ENCODE peak calls at places on chromosome 22, in nine cellular contexts. L is A549, P is HepG2, Z is tibial nerve, D is body of pancreas, X is K562, I is IMR-90, H is NB4, F is upper lobe of left lung. U is an unnamed sample.

GRCh38 chr22:23240639-23241389 is 60.5 kb downstream of the BCR start:
- DNase-seq in Z (no peak), F (peak), L (peak), D (no peak), H (peak), P (no peak), X (peak), I (no peak), U (no peak)

GRCh38 chr22:45867118-45867905 is 109.7 kb downstream of the WNT7B start:
- DNase-seq in F (no peak), X (no peak), I (no peak), D (peak), Z (no peak), H (no peak), L (no peak), P (no peak), U (no peak)

GRCh38 chr22:46996595-46997310 is 234.3 kb downstream of the TBC1D22A start:
- DNase-seq in D (peak), P (peak), F (no peak), I (no peak), L (peak), Z (no peak), H (no peak), X (peak), U (peak)

GRCh38 chr22:42519544-42520237 is at the start of gene RRP7A:
- DNase-seq in I (peak), H (peak), L (peak), D (peak), X (peak), Z (peak), F (peak), P (peak), U (no peak)

GRCh38 chr22:22884888-22885840 is 2.5 kb upstream of the IGLL5 start:
- DNase-seq in F (peak), D (no peak), I (no peak), P (no peak), X (no peak), H (peak), L (no peak), Z (no peak), U (peak)

GRCh38 chr22:28594076-28594783 is 85.4 kb downstream of the TTC28 start:
- DNase-seq in D (no peak), X (no peak), L (no peak), P (no peak), Z (no peak), I (no peak), F (no peak), H (no peak), U (no peak)

GRCh38 chr22:38754247-38755154 is 1.3 kb downstream of the SUN2 start:
- DNase-seq in P (peak), H (peak), Z (peak), D (peak), L (no peak), X (peak), F (peak), I (peak), U (peak)

GRCh38 chr22:23534201-23534850 is 45.8 kb downstream of the IGLL1 start:
- DNase-seq in F (no peak), H (no peak), D (no peak), L (no peak), X (no peak), P (no peak), Z (no peak), I (no peak), U (no peak)

GRCh38 chr22:47377926-47378560 is 615.6 kb downstream of the TBC1D22A start:
- DNase-seq in I (no peak), H (no peak), L (no peak), X (no peak), Z (no peak), F (peak), P (no peak), D (no peak), U (no peak)

GRCh38 chr22:23831781-23832180 is 7.0 kb downstream of the DERL3 start:
- DNase-seq in P (no peak), F (no peak), L (no peak), X (no peak), H (no peak), D (no peak), I (no peak), Z (no peak), U (no peak)

GRCh38 chr22:41152902-41153301 is 52.2 kb upstream of the L3MBTL2 start:
- DNase-seq in P (no peak), L (no peak), D (no peak), X (no peak), F (no peak), Z (no peak), H (no peak), I (no peak), U (no peak)

GRCh38 chr22:46576556-46577351 is 39.3 kb upstream of the CELSR1 start:
- DNase-seq in Z (no peak), F (peak), L (peak), I (peak), X (peak), P (no peak), H (peak), D (peak), U (no peak)

DNA sequence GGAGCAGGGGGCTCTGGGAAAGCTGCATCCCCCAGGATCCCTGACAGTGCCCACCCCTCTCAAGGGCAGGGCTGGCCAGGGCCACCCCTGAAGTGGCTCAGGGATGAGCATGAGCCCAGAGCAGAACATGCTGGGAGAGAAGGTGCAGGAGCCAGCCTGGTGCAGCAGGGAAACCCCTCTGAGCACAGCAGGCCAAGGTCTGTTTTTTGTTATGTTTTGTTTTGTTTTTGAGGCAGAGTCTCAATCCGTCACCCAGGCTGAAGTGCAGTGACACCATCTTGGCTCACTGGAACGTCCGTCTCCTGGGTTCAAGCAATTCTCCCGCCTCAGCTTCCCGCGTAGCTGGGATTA is 792 bp upstream of the SBF1 start:
- DNase-seq in I (no peak), Z (no peak), F (no peak), D (no peak), X (no peak), L (no peak), H (no peak), P (no peak), U (no peak)
- H3K4me3 ChIP-seq in I (no peak), Z (peak), F (peak), D (no peak), X (no peak), L (peak), H (no peak), P (peak), U (no peak)

DNA sequence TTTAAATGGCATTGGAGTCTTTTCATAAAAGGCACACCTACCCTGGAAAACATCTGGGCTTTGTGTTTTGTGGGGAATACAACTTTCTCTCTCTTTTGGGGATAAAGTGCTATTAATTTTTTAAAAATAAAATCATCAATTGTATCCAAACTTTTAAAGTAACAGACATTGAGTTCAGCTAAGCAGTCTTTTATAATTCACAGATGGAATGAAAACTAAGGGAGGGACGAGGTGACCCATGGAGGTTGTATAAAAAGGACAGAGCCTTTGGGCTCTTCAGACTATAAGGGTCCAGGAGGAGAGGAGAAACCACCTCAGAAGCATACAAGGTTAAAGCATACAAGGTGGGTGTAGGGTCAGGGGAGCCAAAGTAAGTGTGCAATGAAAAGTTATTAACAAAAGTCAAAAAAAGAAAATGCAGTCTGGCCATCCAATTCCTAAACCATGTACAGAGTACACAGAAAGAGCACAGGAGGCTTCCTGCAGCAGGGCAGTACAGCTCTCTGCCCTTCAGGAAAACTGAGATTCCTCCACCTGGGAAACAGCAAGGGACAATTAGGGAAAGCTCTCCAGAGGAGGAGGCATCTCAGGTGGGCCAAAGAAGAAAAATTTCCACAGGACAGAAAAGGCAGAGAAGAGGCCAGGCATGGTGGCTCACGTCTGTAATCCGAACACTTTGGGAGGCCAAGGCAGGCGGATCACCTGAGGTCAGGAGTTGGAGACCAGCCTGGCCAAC is 10.5 kb downstream of the KLHL22 start:
- DNase-seq in D (no peak), P (no peak), F (no peak), I (no peak), L (no peak), Z (no peak), X (no peak), H (no peak), U (no peak)
- TF ChIP-seq CTCF in D (no peak), P (no peak), F (no peak), I (no peak), L (no peak), Z (no peak), X (no peak), H (no peak), U (no peak)

GRCh38 chr22:35966314-35967045 is 62.1 kb downstream of the RBFOX2 start:
- DNase-seq in I (peak), P (no peak), X (no peak), H (no peak), D (no peak), L (no peak), Z (no peak), F (no peak), U (no peak)
- TF ChIP-seq POLR2A in I (no peak), P (no peak), X (no peak), H (no peak), D (no peak), L (no peak), Z (no peak), F (no peak), U (no peak)

GRCh38 chr22:21012446-21013407 is 2.2 kb upstream of the P2RX6 start:
- DNase-seq in H (no peak), L (no peak), X (no peak), I (no peak), Z (no peak), F (no peak), P (no peak), D (no peak), U (no peak)

GRCh38 chr22:21014202-21015050 is 539 bp upstream of the P2RX6 start:
- DNase-seq in L (peak), D (peak), H (peak), P (peak), I (peak), Z (peak), F (peak), X (peak), U (peak)

GRCh38 chr22:21010426-21011113 is 4.4 kb upstream of the P2RX6 start:
- DNase-seq in P (no peak), I (no peak), L (no peak), F (no peak), Z (no peak), H (no peak), X (no peak), D (no peak), U (no peak)

GRCh38 chr22:21013742-21014201 is 1.2 kb upstream of the P2RX6 start:
- DNase-seq in X (no peak), Z (no peak), H (no peak), L (no peak), F (no peak), I (no peak), D (no peak), P (no peak), U (no peak)

DNA sequence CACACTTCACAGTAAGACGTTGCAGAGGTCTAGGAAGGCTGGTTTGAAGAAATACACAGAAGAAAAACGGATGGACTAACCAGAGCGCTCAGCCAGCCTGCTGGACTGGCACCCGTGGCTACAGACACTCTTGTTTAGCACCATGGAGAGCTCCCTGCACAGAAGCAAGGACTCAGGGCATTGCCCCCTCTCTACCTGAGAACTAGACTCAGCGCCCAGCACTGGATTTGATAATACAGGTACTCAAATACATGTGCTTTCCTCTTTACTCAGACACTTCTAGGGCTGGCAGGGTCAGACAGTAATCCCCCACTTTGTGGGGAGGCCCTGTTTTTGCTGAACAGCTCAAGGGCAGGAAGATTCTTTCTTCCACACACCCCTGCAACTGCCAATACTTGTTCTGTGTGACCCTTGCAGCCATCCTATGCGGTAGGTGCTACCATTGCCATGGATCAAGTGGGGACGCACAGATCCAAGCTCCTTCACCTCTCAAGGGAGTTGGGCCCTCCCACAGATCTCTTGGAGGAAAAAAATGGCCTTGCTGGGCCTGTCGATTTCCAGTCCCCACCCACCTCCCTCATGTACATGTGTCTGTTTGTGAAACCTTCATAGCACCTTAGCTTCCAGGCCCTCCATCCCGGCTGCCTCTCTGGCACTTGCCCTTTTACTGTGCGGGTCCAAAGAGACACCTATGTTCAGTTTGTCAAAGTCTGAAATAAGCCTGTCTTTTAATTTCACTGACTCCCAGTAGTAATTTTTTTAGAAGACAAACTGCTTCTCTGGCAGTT is 5.1 kb upstream of the P2RX6 start:
- DNase-seq in I (peak), Z (no peak), H (peak), F (no peak), P (peak), D (peak), L (no peak), X (peak), U (no peak)
- H3K4me3 ChIP-seq in I (no peak), Z (no peak), H (no peak), F (no peak), P (no peak), D (no peak), L (no peak), X (no peak), U (no peak)